ENCODE peak calls at places on chromosomes 4 and X, in four cellular contexts. One of them, this sample, is unnamed.

GRCh38 chrX:34612036-34612435 is 45.0 kb downstream of the TMEM47 start:
- DNase-seq in IMR-90: no peak
- DNase-seq in astrocyte: no peak
- DNase-seq in SK-N-SH: no peak
- DNase-seq in this sample: no peak

GRCh38 chrX:120560405-120560841 is 339 bp downstream of the CUL4B start:
- DNase-seq in IMR-90: peak
- DNase-seq in astrocyte: peak
- DNase-seq in SK-N-SH: no peak
- DNase-seq in this sample: no peak

GRCh38 chr4:18882468-18882867 is 860.9 kb upstream of the LCORL start:
- DNase-seq in IMR-90: peak
- DNase-seq in astrocyte: peak
- DNase-seq in SK-N-SH: no peak
- DNase-seq in this sample: no peak

GRCh38 chr4:111630705-111631104 is 514.5 kb upstream of the FAM241A start:
- DNase-seq in IMR-90: peak
- DNase-seq in astrocyte: peak
- DNase-seq in SK-N-SH: peak
- DNase-seq in this sample: no peak

GRCh38 chr4:8171941-8172924 is 13.6 kb upstream of the ABLIM2 start:
- DNase-seq in IMR-90: peak
- DNase-seq in astrocyte: no peak
- DNase-seq in SK-N-SH: no peak
- DNase-seq in this sample: no peak

GRCh38 chrX:11085305-11085704 is 25.8 kb upstream of the HCCS start:
- DNase-seq in IMR-90: no peak
- DNase-seq in astrocyte: no peak
- DNase-seq in SK-N-SH: no peak
- DNase-seq in this sample: no peak

GRCh38 chr4:174136013-174136412 is 147.5 kb downstream of the FBXO8 start:
- DNase-seq in IMR-90: no peak
- DNase-seq in astrocyte: no peak
- DNase-seq in SK-N-SH: peak
- DNase-seq in this sample: no peak

GRCh38 chrX:15598031-15598430 is 2.7 kb downstream of the ACE2 start:
- DNase-seq in IMR-90: no peak
- DNase-seq in astrocyte: peak
- DNase-seq in SK-N-SH: no peak
- DNase-seq in this sample: no peak

GRCh38 chr4:19309365-19309764 is 942.3 kb upstream of the SLIT2 start:
- DNase-seq in IMR-90: peak
- DNase-seq in astrocyte: peak
- DNase-seq in SK-N-SH: no peak
- DNase-seq in this sample: no peak

GRCh38 chrX:133215747-133216146 is 2.4 kb downstream of the TFDP3 start:
- DNase-seq in IMR-90: peak
- DNase-seq in astrocyte: no peak
- DNase-seq in SK-N-SH: peak
- DNase-seq in this sample: no peak

GRCh38 chr4:52369649-52370048 is 289.5 kb downstream of the USP46 start:
- DNase-seq in IMR-90: no peak
- DNase-seq in astrocyte: no peak
- DNase-seq in SK-N-SH: peak
- DNase-seq in this sample: no peak

GRCh38 chr4:52371861-52372260 is 287.2 kb downstream of the USP46 start:
- DNase-seq in IMR-90: no peak
- DNase-seq in astrocyte: no peak
- DNase-seq in SK-N-SH: no peak
- DNase-seq in this sample: no peak

GRCh38 chr4:52370576-52370975 is 288.5 kb downstream of the USP46 start:
- DNase-seq in IMR-90: no peak
- DNase-seq in astrocyte: no peak
- DNase-seq in SK-N-SH: no peak
- DNase-seq in this sample: no peak

GRCh38 chr4:52366625-52367024 is 292.5 kb downstream of the USP46 start:
- DNase-seq in IMR-90: no peak
- DNase-seq in astrocyte: no peak
- DNase-seq in SK-N-SH: no peak
- DNase-seq in this sample: no peak

DNA sequence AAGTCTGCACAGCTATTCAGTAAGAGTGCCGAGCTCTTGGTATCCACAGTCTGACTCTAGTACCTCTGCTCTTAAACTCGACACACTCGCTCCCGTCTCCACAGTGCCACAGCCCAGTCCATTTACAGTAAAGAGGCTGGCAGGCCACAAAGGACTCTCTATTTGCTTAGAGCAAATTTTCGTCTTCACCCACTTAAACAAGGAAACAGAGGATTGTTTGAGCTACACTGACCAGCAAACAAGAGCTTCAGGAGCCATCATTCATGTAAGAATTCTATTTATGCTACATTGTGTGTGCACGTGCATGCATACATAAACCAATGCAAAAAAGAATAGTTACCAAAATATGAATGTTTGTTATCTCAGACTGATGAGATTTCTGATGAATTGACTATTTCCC is 290.2 kb downstream of the USP46 start:
- DNase-seq in IMR-90: no peak
- DNase-seq in astrocyte: no peak
- DNase-seq in SK-N-SH: no peak
- DNase-seq in this sample: no peak
- H2AFZ ChIP-seq in IMR-90: no peak
- H2AFZ ChIP-seq in astrocyte: no peak
- H2AFZ ChIP-seq in SK-N-SH: no peak
- H2AFZ ChIP-seq in this sample: no peak

GRCh38 chrX:134602410-134602809 is 55.9 kb downstream of the PLAC1 start:
- DNase-seq in IMR-90: no peak
- DNase-seq in astrocyte: no peak
- DNase-seq in SK-N-SH: no peak
- DNase-seq in this sample: no peak

GRCh38 chrX:134603806-134604700 is 54.2 kb downstream of the PLAC1 start:
- DNase-seq in IMR-90: peak
- DNase-seq in astrocyte: peak
- DNase-seq in SK-N-SH: no peak
- DNase-seq in this sample: no peak

GRCh38 chrX:134601240-134601639 is 57.0 kb downstream of the PLAC1 start:
- DNase-seq in IMR-90: peak
- DNase-seq in astrocyte: peak
- DNase-seq in SK-N-SH: no peak
- DNase-seq in this sample: no peak

GRCh38 chrX:134600714-134601113 is 57.6 kb downstream of the PLAC1 start:
- DNase-seq in IMR-90: peak
- DNase-seq in astrocyte: peak
- DNase-seq in SK-N-SH: no peak
- DNase-seq in this sample: no peak

DNA sequence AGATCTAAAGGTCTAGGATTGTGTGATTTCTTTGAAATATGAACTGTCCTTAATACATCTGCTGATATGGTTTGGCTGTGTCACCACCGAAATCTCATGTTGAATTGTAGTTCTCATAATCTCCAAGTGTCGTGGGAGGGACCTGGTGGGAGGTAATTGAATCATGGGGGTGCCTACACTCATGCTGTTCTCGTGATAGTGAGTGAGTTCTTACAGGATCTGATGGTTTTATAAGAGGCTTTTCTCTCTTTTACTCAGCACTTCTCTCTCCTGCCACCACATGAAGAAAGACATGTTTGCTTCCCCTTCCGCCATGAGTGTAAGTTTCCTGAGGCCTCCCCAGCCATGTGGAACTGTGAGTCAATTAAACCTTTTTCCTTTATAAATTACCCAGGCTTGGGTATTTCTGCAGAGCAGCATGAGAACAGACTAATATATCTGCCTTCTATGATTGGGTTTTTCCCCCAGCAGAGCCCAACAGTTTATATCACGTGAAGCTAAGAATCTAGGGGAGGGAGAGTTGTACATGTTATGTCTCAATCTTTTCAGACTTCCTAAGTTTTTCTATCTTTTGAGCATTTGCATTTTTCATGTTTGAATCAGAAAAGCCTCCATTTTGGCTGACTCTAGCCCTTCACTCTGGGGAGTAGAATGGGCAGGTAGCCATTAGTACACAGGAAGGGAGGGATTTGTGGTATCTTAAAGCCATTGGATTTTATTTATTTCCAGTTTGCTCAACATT is 58.9 kb downstream of the PLAC1 start:
- DNase-seq in IMR-90: peak
- DNase-seq in astrocyte: peak
- DNase-seq in SK-N-SH: no peak
- DNase-seq in this sample: no peak
- H2AFZ ChIP-seq in IMR-90: no peak
- H2AFZ ChIP-seq in astrocyte: no peak
- H2AFZ ChIP-seq in SK-N-SH: peak
- H2AFZ ChIP-seq in this sample: no peak

DNA sequence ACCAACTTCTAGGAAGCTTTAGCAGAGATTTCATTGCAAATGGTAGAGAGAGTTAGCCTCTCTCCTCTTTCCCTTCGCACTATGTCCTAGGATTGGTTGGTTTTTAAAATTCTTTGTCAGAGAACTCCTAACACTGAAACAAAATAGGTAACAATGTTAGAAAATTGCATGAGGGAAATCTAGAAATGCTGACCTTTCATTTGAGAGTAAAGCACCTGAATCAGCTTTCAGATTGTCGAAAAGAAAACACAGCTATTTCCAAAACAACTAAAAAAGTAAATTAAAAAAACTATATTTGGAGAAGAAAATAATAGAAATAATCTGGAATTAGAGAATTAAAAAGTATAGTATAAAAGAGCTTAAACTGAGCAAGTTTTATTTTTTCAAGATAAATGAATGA is 108.1 kb upstream of the GK2 start:
- DNase-seq in IMR-90: no peak
- DNase-seq in astrocyte: no peak
- DNase-seq in SK-N-SH: no peak
- DNase-seq in this sample: no peak
- H2AFZ ChIP-seq in IMR-90: no peak
- H2AFZ ChIP-seq in astrocyte: no peak
- H2AFZ ChIP-seq in SK-N-SH: no peak
- H2AFZ ChIP-seq in this sample: no peak

GRCh38 chr4:159979953-159980352 is 877.1 kb downstream of the RAPGEF2 start:
- DNase-seq in IMR-90: no peak
- DNase-seq in astrocyte: no peak
- DNase-seq in SK-N-SH: no peak
- DNase-seq in this sample: no peak

GRCh38 chr4:159981457-159981856 is 878.6 kb downstream of the RAPGEF2 start:
- DNase-seq in IMR-90: no peak
- DNase-seq in astrocyte: no peak
- DNase-seq in SK-N-SH: no peak
- DNase-seq in this sample: no peak

GRCh38 chr4:159977907-159978617 is 875.2 kb downstream of the RAPGEF2 start:
- DNase-seq in IMR-90: no peak
- DNase-seq in astrocyte: no peak
- DNase-seq in SK-N-SH: no peak
- DNase-seq in this sample: no peak

GRCh38 chr4:159983080-159983479 is 880.2 kb downstream of the RAPGEF2 start:
- DNase-seq in IMR-90: no peak
- DNase-seq in astrocyte: peak
- DNase-seq in SK-N-SH: no peak
- DNase-seq in this sample: no peak

GRCh38 chr4:159979351-159979750 is 876.5 kb downstream of the RAPGEF2 start:
- DNase-seq in IMR-90: no peak
- DNase-seq in astrocyte: no peak
- DNase-seq in SK-N-SH: no peak
- DNase-seq in this sample: no peak
- H2AFZ ChIP-seq in IMR-90: no peak
- H2AFZ ChIP-seq in astrocyte: no peak
- H2AFZ ChIP-seq in SK-N-SH: no peak
- H2AFZ ChIP-seq in this sample: no peak

GRCh38 chrX:141176586-141177451 is at the start of gene LDOC1:
- DNase-seq in IMR-90: peak
- DNase-seq in astrocyte: peak
- DNase-seq in SK-N-SH: peak
- DNase-seq in this sample: peak
- H2AFZ ChIP-seq in IMR-90: peak
- H2AFZ ChIP-seq in astrocyte: peak
- H2AFZ ChIP-seq in SK-N-SH: peak
- H2AFZ ChIP-seq in this sample: no peak

GRCh38 chr4:139651282-139652194 is 14.1 kb upstream of the MGST2 start:
- DNase-seq in IMR-90: peak
- DNase-seq in astrocyte: peak
- DNase-seq in SK-N-SH: peak
- DNase-seq in this sample: peak
- H2AFZ ChIP-seq in IMR-90: peak
- H2AFZ ChIP-seq in astrocyte: peak
- H2AFZ ChIP-seq in SK-N-SH: peak
- H2AFZ ChIP-seq in this sample: no peak

DNA sequence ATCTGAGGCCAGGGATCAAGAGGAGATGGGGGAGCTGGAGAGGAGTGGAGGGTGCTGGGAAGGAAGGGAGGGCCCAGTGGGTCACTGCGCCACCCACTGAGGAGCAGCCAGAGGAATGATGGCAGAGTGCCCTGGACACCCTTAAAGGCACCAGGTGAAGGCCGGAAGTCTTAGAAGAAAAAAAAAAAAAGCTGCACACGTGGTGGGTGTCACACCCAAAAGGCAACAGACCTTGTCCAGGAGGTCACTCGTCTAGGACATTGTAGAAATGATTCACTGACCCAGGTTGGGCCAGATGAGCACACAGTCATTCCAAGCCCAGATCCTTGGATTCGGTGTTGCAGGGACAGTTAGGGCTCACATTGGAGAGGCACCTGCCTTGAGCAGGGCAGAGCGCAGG is 93.5 kb upstream of the TRIM2 start:
- DNase-seq in IMR-90: no peak
- DNase-seq in astrocyte: no peak
- DNase-seq in SK-N-SH: no peak
- DNase-seq in this sample: no peak
- H2AFZ ChIP-seq in IMR-90: no peak
- H2AFZ ChIP-seq in astrocyte: no peak
- H2AFZ ChIP-seq in SK-N-SH: no peak
- H2AFZ ChIP-seq in this sample: no peak

GRCh38 chr4:60724623-60725022 is 475.5 kb upstream of the ADGRL3 start:
- DNase-seq in IMR-90: peak
- DNase-seq in astrocyte: peak
- DNase-seq in SK-N-SH: no peak
- DNase-seq in this sample: no peak
- H2AFZ ChIP-seq in IMR-90: peak
- H2AFZ ChIP-seq in astrocyte: peak
- H2AFZ ChIP-seq in SK-N-SH: peak
- H2AFZ ChIP-seq in this sample: no peak

This sample was measured in H9.